ENCODE peak calls at places on chromosome X, in seven cellular contexts. Q is endothelial cell of umbilical vein, N is neuronal stem cell, V is GM23248, O is mesendoderm, W is HepG2, M is IMR-90. P is an unnamed sample.
A peak's percentile ranks its signal among the peaks of the same experiment; 100 is the strongest.

GRCh38 chrX:22975786-22976185 is 24.0 kb upstream of the DDX53 start:
- DNase-seq in Q (no peak), N (no peak), V (no peak), O (no peak), W (no peak), M (no peak), P (no peak)

GRCh38 chrX:1401611-1402430 is 9.9 kb upstream of the SLC25A6 start:
- DNase-seq in Q (no peak), N (no peak), V (no peak), O (no peak), W (no peak), M (no peak), P (no peak)

GRCh38 chrX:53279296-53280237 is 1.8 kb downstream of the IQSEC2 start:
- DNase-seq in Q (no peak), N (no peak), V (no peak), O (peak; percentile 59), W (no peak), M (no peak), P (no peak)

GRCh38 chrX:43663173-43663572 is 7.1 kb downstream of the MAOA start:
- DNase-seq in Q (no peak), N (no peak), V (no peak), O (peak; percentile 44), W (no peak), M (no peak), P (no peak)

GRCh38 chrX:51461053-51462050 is 35.0 kb downstream of the NUDT11 start:
- DNase-seq in Q (peak; percentile 34), N (peak; percentile 15), V (peak; percentile 22), O (peak; percentile 37), W (peak; percentile 6), M (peak; percentile 42), P (peak; percentile 75)

GRCh38 chrX:96611619-96612362 is 72.9 kb upstream of the DIAPH2 start:
- DNase-seq in Q (no peak), N (no peak), V (peak; percentile 65), O (peak; percentile 65), W (no peak), M (peak; percentile 45), P (no peak)

GRCh38 chrX:7351946-7352345 is 204.0 kb upstream of the PUDP start:
- DNase-seq in Q (no peak), N (no peak), V (peak; percentile 27), O (no peak), W (no peak), M (peak; percentile 59), P (no peak)

GRCh38 chrX:119189586-119189985 is 46.5 kb upstream of the PGRMC1 start:
- DNase-seq in Q (no peak), N (no peak), V (peak; percentile 76), O (no peak), W (no peak), M (no peak), P (no peak)

GRCh38 chrX:68895339-68896250 is 66.8 kb downstream of the EFNB1 start:
- DNase-seq in Q (peak; percentile 81), N (no peak), V (peak; percentile 18), O (peak; percentile 53), W (peak; percentile 3), M (peak; percentile 42), P (no peak)

GRCh38 chrX:24838624-24839023 is 144.9 kb downstream of the POLA1 start:
- DNase-seq in Q (peak; percentile 42), N (peak; percentile 12), V (peak; percentile 27), O (peak; percentile 13), W (no peak), M (peak; percentile 50), P (peak; percentile 78)

GRCh38 chrX:78622834-78623233 is 36.3 kb downstream of the RTL3 start:
- DNase-seq in Q (no peak), N (no peak), V (no peak), O (no peak), W (no peak), M (no peak), P (no peak)

GRCh38 chrX:78618987-78619386 is 40.1 kb downstream of the RTL3 start:
- DNase-seq in Q (no peak), N (no peak), V (no peak), O (no peak), W (no peak), M (no peak), P (no peak)

GRCh38 chrX:78625292-78625909 is 33.7 kb downstream of the RTL3 start:
- DNase-seq in Q (no peak), N (no peak), V (no peak), O (no peak), W (no peak), M (no peak), P (no peak)

GRCh38 chrX:78619829-78620228 is 39.3 kb downstream of the RTL3 start:
- DNase-seq in Q (peak; percentile 20), N (no peak), V (peak; percentile 56), O (no peak), W (no peak), M (no peak), P (no peak)

GRCh38 chrX:78624884-78625283 is 34.2 kb downstream of the RTL3 start:
- DNase-seq in Q (no peak), N (no peak), V (no peak), O (no peak), W (no peak), M (no peak), P (no peak)
- H3K4me3 ChIP-seq in Q (no peak overlapping the region), N (no peak overlapping the region), V (no peak overlapping the region), O (no peak overlapping the region), W (no peak overlapping the region), M (no peak overlapping the region), P (no peak overlapping the region)

GRCh38 chrX:3191186-3191585 is 149.9 kb downstream of the ARSF start:
- DNase-seq in Q (no peak), N (no peak), V (peak; percentile 33), O (no peak), W (no peak), M (peak; percentile 9), P (no peak)

GRCh38 chrX:3195845-3196244 is 150.6 kb downstream of the MXRA5 start:
- DNase-seq in Q (no peak), N (no peak), V (no peak), O (no peak), W (no peak), M (no peak), P (no peak)

GRCh38 chrX:3191821-3192220 is 150.6 kb downstream of the ARSF start:
- DNase-seq in Q (no peak), N (no peak), V (peak; percentile 31), O (no peak), W (no peak), M (peak; percentile 25), P (no peak)

DNA sequence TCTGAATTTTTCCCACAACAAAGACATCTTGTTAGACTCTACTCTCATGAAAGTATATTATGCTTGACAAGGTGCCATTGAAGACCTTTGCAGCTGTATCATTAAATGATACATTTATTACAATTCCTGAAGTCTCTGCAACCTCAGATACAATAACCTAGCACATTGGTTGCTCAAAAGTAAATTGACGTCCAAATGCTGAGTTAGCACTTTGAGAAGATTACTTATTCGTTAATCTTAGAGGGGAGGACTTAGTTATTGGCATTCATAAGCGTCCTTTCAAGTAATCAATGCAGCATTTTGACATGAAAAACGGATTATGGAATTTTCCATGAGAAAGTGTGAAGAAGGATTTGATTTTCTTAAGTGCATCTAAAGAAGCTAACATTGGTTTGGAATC is 151.6 kb downstream of the ARSF start:
- DNase-seq in Q (no peak), N (no peak), V (no peak), O (no peak), W (no peak), M (no peak), P (no peak)
- H3K4me2 ChIP-seq in Q (no peak overlapping the region), N (no peak overlapping the region), V (no peak overlapping the region), O (no peak overlapping the region), W (no peak overlapping the region), M (no peak overlapping the region), P (no peak overlapping the region)

GRCh38 chrX:64842492-64842891 is 133.8 kb downstream of the ZC4H2 start:
- DNase-seq in Q (no peak), N (no peak), V (no peak), O (no peak), W (no peak), M (no peak), P (no peak)
- H3K9ac ChIP-seq in Q (no peak overlapping the region), N (no peak overlapping the region), V (no peak overlapping the region), O (no peak overlapping the region), W (no peak overlapping the region), M (no peak overlapping the region), P (no peak overlapping the region)

DNA sequence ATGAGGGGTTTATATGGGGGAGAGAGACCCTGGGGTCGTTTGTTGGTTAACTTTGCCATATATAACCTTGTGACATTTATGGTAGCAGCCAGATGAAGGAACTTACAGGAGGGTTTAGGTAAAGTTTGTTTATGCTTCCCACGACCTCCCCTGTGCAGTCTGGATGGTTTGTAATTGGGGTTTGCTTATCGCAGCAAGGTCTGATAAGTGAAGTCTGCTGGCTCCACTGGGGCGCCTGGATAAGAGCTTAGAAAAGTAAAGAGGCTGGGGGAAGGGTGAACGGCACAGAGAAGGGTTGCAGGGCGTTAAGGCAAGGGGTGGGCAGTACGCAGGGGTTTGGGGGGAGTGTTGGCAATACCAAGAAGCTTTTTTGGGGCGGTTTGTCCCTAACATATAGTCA is 98.7 kb downstream of the KDM6A start:
- DNase-seq in Q (no peak), N (no peak), V (no peak), O (no peak), W (no peak), M (no peak), P (no peak)
- H3K4me3 ChIP-seq in Q (no peak overlapping the region), N (no peak overlapping the region), V (no peak overlapping the region), O (no peak overlapping the region), W (no peak overlapping the region), M (no peak overlapping the region), P (no peak overlapping the region)

GRCh38 chrX:110089656-110090404 is 86.9 kb downstream of the TMEM164 start:
- DNase-seq in Q (no peak), N (no peak), V (no peak), O (no peak), W (no peak), M (no peak), P (peak; percentile 70)

GRCh38 chrX:110082156-110082555 is 79.2 kb downstream of the TMEM164 start:
- DNase-seq in Q (peak; percentile 53), N (no peak), V (peak; percentile 79), O (no peak), W (no peak), M (peak; percentile 93), P (no peak)

GRCh38 chrX:110087485-110088356 is 84.8 kb downstream of the TMEM164 start:
- DNase-seq in Q (peak; percentile 74), N (no peak), V (peak; percentile 90), O (peak; percentile 2), W (no peak), M (peak; percentile 94), P (no peak)

GRCh38 chrX:110086162-110086915 is 83.4 kb downstream of the TMEM164 start:
- DNase-seq in Q (peak; percentile 19), N (no peak), V (peak; percentile 17), O (no peak), W (peak; percentile 73), M (peak; percentile 73), P (no peak)

DNA sequence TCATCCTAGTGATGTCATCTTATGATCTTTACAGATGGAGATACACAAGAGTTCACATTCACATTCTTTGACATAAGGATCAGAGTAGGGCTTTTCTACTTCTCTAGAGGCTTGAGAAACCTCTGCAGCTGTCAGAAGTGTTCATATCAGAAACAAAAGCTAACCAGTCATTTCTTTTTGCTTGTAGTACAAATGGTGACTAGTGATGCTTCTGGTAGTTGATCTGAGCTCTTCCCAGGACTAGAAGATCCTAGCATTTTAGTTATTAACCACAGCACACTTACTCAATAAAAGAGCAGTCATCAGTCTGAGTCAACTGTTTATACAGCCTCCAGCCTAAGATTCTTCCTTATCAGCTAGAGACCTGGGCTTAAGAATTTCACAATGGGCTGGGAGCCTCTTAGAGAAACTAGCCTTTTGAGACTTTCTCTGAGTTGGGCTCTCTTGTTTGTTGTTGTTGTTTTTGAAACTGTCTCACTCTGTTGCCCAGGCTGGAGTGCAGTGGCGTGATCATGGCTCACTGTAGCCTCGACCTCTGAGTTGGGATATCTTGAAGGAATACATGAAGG is 84.1 kb downstream of the TMEM164 start:
- DNase-seq in Q (peak; percentile 71), N (no peak), V (peak; percentile 90), O (peak; percentile 58), W (peak; percentile 12), M (peak; percentile 96), P (no peak)
- H3K4me2 ChIP-seq in Q (peak overlapping the region; percentile 37), N (no peak overlapping the region), V (peak overlapping the region; percentile 84), O (no peak overlapping the region), W (peak overlapping the region; percentile 37), M (peak overlapping the region; percentile 80), P (no peak overlapping the region)